ENCODE peak calls at places on chromosomes 16 and 17, in seven cellular contexts. Y, N, D, X, Z, P and H are unnamed samples.

GRCh38 chr17:28366605-28367004 is 1.6 kb upstream of the SEBOX start:
- DNase-seq in D (no peak), P (no peak), Y (no peak), N (peak; percentile 70), X (no peak), Z (no peak), H (no peak)

GRCh38 chr17:8885968-8886674 is 18.6 kb upstream of the PIK3R6 start:
- DNase-seq in N (peak; percentile 82), Y (no peak), Z (no peak), X (no peak), D (no peak), P (no peak), H (no peak)

GRCh38 chr17:69265873-69266272 is 37.2 kb upstream of the ABCA10 start:
- DNase-seq in P (no peak), N (no peak), Z (no peak), Y (no peak), X (no peak), D (no peak), H (no peak)

GRCh38 chr17:32783602-32784001 is 93.3 kb downstream of the MYO1D start:
- DNase-seq in Y (no peak), N (peak; percentile 36), X (peak; percentile 1), P (peak; percentile 32), D (no peak), Z (peak; percentile 72), H (no peak)

GRCh38 chr17:37187262-37187661 is 188.5 kb upstream of the C17orf78 start:
- DNase-seq in X (no peak), Z (peak; percentile 13), P (no peak), Y (no peak), D (no peak), N (no peak), H (no peak)

GRCh38 chr16:87965417-87965816 is 14.2 kb downstream of the BANP start:
- DNase-seq in Z (no peak), N (peak; percentile 84), Y (no peak), D (no peak), X (no peak), P (no peak), H (no peak)

GRCh38 chr17:13725286-13725990 is 123.7 kb upstream of the HS3ST3A1 start:
- DNase-seq in Z (peak; percentile 86), X (no peak), D (no peak), N (no peak), Y (no peak), P (peak; percentile 21), H (no peak)

GRCh38 chr16:83974475-83974874 is 6.4 kb downstream of the NECAB2 start:
- DNase-seq in D (peak; percentile 27), P (no peak), N (no peak), Y (no peak), X (no peak), Z (no peak), H (no peak)

GRCh38 chr16:24255446-24256352 is at the start of gene CACNG3:
- DNase-seq in N (peak; percentile 93), P (peak; percentile 11), D (peak; percentile 59), Y (no peak), Z (no peak), X (peak; percentile 42), H (peak; percentile 7)

GRCh38 chr17:33055171-33055611 is 63.5 kb downstream of the SPACA3 start:
- DNase-seq in Z (no peak), Y (no peak), P (no peak), N (no peak), X (no peak), D (no peak), H (no peak)

GRCh38 chr16:79093554-79093967 is 507.0 kb downstream of the MAF start:
- DNase-seq in N (no peak), P (no peak), X (peak; percentile 87), Y (no peak), Z (no peak), D (no peak), H (no peak)

GRCh38 chr16:81513204-81514040 is 68.8 kb downstream of the CMIP start:
- DNase-seq in N (peak; percentile 77), D (peak; percentile 88), X (no peak), Z (no peak), Y (peak; percentile 78), P (peak; percentile 82), H (no peak)

GRCh38 chr17:61410100-61410551 is 10.5 kb downstream of the TBX2 start:
- DNase-seq in Z (peak; percentile 65), D (peak; percentile 56), P (no peak), N (peak; percentile 62), Y (peak; percentile 78), X (no peak), H (no peak)

GRCh38 chr17:58693751-58694150 is 1.3 kb downstream of the RAD51C start:
- DNase-seq in P (no peak), X (peak; percentile 21), Z (no peak), N (no peak), Y (no peak), D (no peak), H (no peak)

GRCh38 chr17:1232786-1233185 is 37.5 kb upstream of the BHLHA9 start:
- DNase-seq in Z (peak; percentile 42), D (no peak), Y (no peak), P (no peak), X (no peak), N (no peak), H (no peak)

GRCh38 chr17:75272848-75273184 is 1.8 kb upstream of the MIF4GD start:
- DNase-seq in N (no peak), P (no peak), D (no peak), X (no peak), Y (no peak), Z (no peak), H (no peak)

DNA sequence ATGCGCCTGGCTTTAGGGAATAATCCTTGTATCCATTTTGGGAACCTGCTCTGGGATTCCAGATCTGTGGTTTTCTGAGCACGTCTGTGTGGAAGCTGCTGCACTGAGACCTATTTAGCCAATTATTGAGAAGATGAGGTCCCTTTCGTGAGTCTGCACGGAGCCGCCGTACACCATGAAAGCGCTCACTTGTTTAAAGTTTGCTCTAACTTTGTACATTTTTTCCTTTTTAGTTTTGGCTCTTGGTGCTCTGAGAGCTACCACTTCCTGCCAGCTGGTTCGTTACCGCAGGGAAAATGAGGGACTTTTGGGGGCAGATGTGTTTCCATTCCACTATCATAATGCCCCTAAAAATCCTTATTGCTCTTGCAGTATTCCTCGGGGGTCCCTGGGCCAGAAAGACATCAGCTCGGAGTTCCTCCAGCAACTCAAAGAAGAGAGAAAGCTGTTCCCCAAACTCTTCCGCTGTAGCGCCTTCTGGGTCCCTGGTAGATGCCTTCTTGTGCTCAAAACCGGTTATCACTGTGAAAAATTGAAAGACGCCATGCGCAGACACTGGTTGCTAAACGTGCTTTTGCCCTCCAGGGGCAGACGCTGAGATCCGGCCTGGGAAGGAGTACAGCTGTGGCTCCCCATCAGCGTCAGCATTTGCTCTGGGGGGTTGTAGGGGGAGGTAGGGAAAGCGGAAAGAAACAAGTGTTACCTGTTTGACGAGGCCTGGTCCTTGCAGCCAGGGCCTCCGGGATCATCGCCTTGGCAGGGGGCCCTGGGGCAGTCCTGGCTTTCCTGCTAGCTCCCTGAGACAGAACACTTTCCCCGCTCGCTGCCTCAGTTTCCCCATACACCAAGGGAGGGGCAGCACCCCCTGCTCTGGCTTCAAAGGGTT is 238.1 kb downstream of the MRTFB start:
- DNase-seq in X (no peak), Y (no peak), N (peak; percentile 83), D (no peak), P (no peak), Z (peak; percentile 71), H (peak; percentile 30)
- H3K4me3 ChIP-seq in X (no peak overlapping the region), Y (no peak overlapping the region), N (no peak overlapping the region), D (no peak overlapping the region), P (no peak overlapping the region), Z (peak overlapping the region; percentile 17), H (no peak overlapping the region)

DNA sequence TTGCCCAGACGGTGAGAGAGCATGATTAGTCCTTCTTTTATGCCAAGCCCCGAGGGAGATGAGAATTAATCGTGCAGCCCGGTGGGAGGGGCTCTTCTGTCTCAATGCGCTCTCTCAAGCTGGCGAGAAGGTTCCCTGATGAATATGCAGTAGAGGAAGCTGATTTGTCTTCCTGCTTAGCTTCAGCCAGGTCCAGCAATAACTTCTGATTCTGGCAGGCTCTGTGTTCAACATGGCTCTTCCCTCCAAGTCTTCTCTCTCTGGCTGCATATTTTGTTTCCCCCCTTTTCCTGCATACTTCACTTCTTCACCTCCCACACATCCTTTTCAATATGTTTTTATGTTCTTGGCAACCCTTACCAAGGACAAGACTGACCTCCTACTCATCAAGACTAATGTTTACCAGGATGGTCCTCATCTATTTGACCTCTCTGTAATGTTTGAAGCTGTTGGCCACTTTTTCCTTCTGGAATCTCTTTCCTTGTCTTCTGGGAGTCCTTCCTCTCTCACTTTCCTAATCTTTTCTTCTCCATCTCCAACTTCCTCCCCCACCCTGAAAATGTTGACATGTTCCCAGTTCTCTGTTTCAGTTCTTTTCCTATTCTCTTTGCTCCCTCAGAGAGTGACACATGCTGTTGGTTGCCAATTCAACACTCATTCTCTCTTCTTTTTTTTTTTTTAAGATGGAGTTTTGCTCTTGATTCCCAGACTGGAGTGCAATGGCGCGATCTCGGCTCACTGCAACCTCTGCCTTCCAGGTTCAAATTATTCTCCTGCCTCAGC is 33.1 kb downstream of the ARL4D start:
- DNase-seq in P (no peak), Z (peak; percentile 59), N (peak; percentile 39), D (no peak), X (no peak), Y (no peak), H (no peak)
- H3K4me3 ChIP-seq in P (no peak overlapping the region), Z (no peak overlapping the region), N (no peak overlapping the region), D (no peak overlapping the region), X (no peak overlapping the region), Y (no peak overlapping the region), H (no peak overlapping the region)

DNA sequence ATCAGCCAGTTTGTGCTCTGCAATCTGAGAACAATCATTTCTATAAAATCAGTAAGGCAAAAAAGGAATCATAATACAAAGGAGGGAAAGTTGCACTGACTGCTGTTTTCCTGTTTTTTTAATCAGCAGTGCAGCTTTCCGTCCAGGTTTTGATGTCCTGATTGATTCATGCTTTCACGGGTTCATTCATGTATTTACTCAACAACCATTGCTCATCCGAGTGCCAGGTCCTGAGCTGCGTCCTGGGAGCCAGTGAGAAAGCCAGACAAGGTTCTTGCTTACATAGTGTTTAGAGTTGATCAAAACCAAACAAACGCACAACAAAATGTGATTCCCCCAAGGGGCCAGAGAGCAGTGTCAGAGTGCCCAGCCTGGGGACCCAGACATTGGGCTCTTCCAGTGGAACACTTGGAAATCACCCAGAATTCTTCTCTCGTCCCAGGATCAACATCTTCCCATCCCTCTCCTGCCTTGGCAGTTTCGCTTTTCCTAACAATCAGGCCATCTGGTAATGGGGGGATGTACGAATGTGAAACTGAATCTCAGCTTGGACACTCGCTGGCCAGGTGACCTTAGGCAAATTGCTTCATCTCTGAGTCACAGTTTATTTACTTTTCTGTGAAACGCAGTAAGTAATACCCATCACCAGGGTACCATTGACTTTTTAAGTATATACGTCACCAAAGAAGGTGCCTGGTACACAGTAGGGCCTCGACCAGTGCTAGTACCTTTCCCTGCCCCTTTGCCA is 13.3 kb upstream of the C1QL1 start:
- DNase-seq in N (no peak), Y (no peak), D (peak; percentile 78), Z (peak; percentile 76), X (no peak), P (peak; percentile 62), H (no peak)
- H3K4me3 ChIP-seq in N (no peak overlapping the region), Y (no peak overlapping the region), D (peak overlapping the region; percentile 44), Z (peak overlapping the region; percentile 24), X (no peak overlapping the region), P (peak overlapping the region; percentile 26), H (no peak overlapping the region)

GRCh38 chr16:1535391-1536291 is 2.2 kb downstream of the TMEM204 start:
- DNase-seq in P (no peak), X (no peak), N (peak; percentile 75), Z (peak; percentile 40), Y (no peak), D (no peak), H (no peak)
- H3K4me3 ChIP-seq in P (no peak overlapping the region), X (no peak overlapping the region), N (no peak overlapping the region), Z (peak overlapping the region; percentile 53), Y (peak overlapping the region; percentile 67), D (peak overlapping the region; percentile 55), H (no peak overlapping the region)